ENCODE peak calls at places on chromosomes 2 and 18, in four cellular contexts. O is HCT116, Y is PC-9, E is cardiac muscle cell. T is an unnamed sample.

GRCh38 chr18:21270453-21270852 is 28.4 kb downstream of the GREB1L start:
- DNase-seq in O (no peak), Y (no peak), E (no peak), T (no peak)

GRCh38 chr2:70086278-70086837 is 919 bp upstream of the PCBP1 start:
- DNase-seq in O (peak; percentile 61), Y (no peak), E (peak; percentile 62), T (peak; percentile 64)

GRCh38 chr2:230209422-230210051 is 10.2 kb downstream of the SP110 start:
- DNase-seq in O (no peak), Y (no peak), E (no peak), T (no peak)

GRCh38 chr2:152200562-152201465 is 25.3 kb upstream of the STAM2 start:
- DNase-seq in O (peak; percentile 96), Y (peak; percentile 94), E (no peak), T (peak; percentile 94)

GRCh38 chr2:28956415-28956826 is 24.7 kb upstream of the TOGARAM2 start:
- DNase-seq in O (peak; percentile 18), Y (no peak), E (peak; percentile 57), T (peak; percentile 47)

GRCh38 chr2:63432373-63432772 is 155.9 kb downstream of the WDPCP start:
- DNase-seq in O (no peak), Y (no peak), E (no peak), T (no peak)

GRCh38 chr2:233814063-233814435 is 35.9 kb downstream of the MROH2A start:
- DNase-seq in O (peak; percentile 24), Y (no peak), E (no peak), T (peak; percentile 46)

GRCh38 chr2:170206805-170207407 is 29.0 kb downstream of the MYO3B start:
- DNase-seq in O (no peak), Y (no peak), E (no peak), T (no peak)

GRCh38 chr2:114022360-114023085 is 132.6 kb downstream of the ACTR3 start:
- DNase-seq in O (peak; percentile 61), Y (no peak), E (no peak), T (peak; percentile 87)

GRCh38 chr2:85111819-85112281 is 21.3 kb upstream of the TCF7L1 start:
- DNase-seq in O (no peak), Y (no peak), E (no peak), T (no peak)

GRCh38 chr2:220445429-220446105 is 818.1 kb downstream of the SLC4A3 start:
- DNase-seq in O (no peak), Y (no peak), E (no peak), T (no peak)

GRCh38 chr2:19358242-19359020 is at the start of gene OSR1:
- DNase-seq in O (no peak), Y (peak; percentile 58), E (peak; percentile 84), T (peak; percentile 59)

GRCh38 chr2:16033032-16033293 is 92.6 kb downstream of the MYCN start:
- DNase-seq in O (no peak), Y (no peak), E (no peak), T (no peak)

GRCh38 chr2:20625920-20626697 is 24.8 kb downstream of the HS1BP3 start:
- DNase-seq in O (no peak), Y (no peak), E (no peak), T (no peak)

GRCh38 chr2:234795974-234796690 is 155.7 kb upstream of the SH3BP4 start:
- DNase-seq in O (no peak), Y (no peak), E (no peak), T (no peak)

GRCh38 chr18:62524443-62525200 is 1.8 kb downstream of the ZCCHC2 start:
- DNase-seq in O (no peak), Y (peak; percentile 37), E (peak; percentile 74), T (no peak)

GRCh38 chr2:209876211-209876610 is 104.6 kb downstream of the UNC80 start:
- DNase-seq in O (no peak), Y (no peak), E (no peak), T (no peak)

GRCh38 chr2:220999351-220999750 is 572.8 kb downstream of the EPHA4 start:
- DNase-seq in O (no peak), Y (no peak), E (no peak), T (no peak)

GRCh38 chr2:170393861-170394498 is 216.0 kb downstream of the MYO3B start:
- DNase-seq in O (no peak), Y (no peak), E (no peak), T (no peak)

GRCh38 chr18:70245941-70246537 is 40.6 kb upstream of the RTTN start:
- DNase-seq in O (no peak), Y (no peak), E (peak; percentile 18), T (no peak)

GRCh38 chr2:74029719-74030397 is 45.1 kb downstream of the TET3 start:
- DNase-seq in O (no peak), Y (no peak), E (no peak), T (no peak)

GRCh38 chr2:105057005-105057404 is 19.1 kb downstream of the MRPS9 start:
- DNase-seq in O (no peak), Y (no peak), E (no peak), T (no peak)

GRCh38 chr2:63035686-63036085 is 14.9 kb upstream of the OTX1 start:
- DNase-seq in O (no peak), Y (no peak), E (no peak), T (no peak)

GRCh38 chr2:47776621-47777020 is 6.3 kb upstream of the MSH6 start:
- DNase-seq in O (no peak), Y (no peak), E (no peak), T (no peak)

GRCh38 chr2:11395389-11395788 is 51.0 kb upstream of the ROCK2 start:
- DNase-seq in O (no peak), Y (no peak), E (no peak), T (no peak)

GRCh38 chr2:11395971-11396689 is 51.7 kb upstream of the ROCK2 start:
- DNase-seq in O (no peak), Y (no peak), E (no peak), T (no peak)

GRCh38 chr2:11391941-11392266 is 47.5 kb upstream of the ROCK2 start:
- DNase-seq in O (no peak), Y (no peak), E (no peak), T (no peak)

GRCh38 chr2:11396690-11396985 is 52.2 kb upstream of the ROCK2 start:
- DNase-seq in O (no peak), Y (no peak), E (no peak), T (no peak)

GRCh38 chr2:11393711-11394236 is 49.3 kb upstream of the ROCK2 start:
- DNase-seq in O (no peak), Y (no peak), E (no peak), T (no peak)
- TF ChIP-seq CTCF in O (no peak), Y (no peak), E (no peak), T (no peak)

GRCh38 chr18:75205760-75206109 is 3.2 kb downstream of the PTGR3 start:
- DNase-seq in O (no peak), Y (no peak), E (no peak), T (no peak)

GRCh38 chr18:75206637-75207297 is 2.2 kb downstream of the PTGR3 start:
- DNase-seq in O (no peak), Y (no peak), E (no peak), T (no peak)

GRCh38 chr18:75203456-75204261 is 5.3 kb downstream of the PTGR3 start:
- DNase-seq in O (no peak), Y (no peak), E (no peak), T (no peak)

GRCh38 chr18:75204262-75204977 is 4.5 kb downstream of the PTGR3 start:
- DNase-seq in O (no peak), Y (no peak), E (peak; percentile 45), T (no peak)

GRCh38 chr18:75204978-75205759 is 3.8 kb downstream of the PTGR3 start:
- DNase-seq in O (no peak), Y (no peak), E (peak; percentile 24), T (no peak)
- H3K27ac ChIP-seq in O (no peak overlapping the region), Y (no peak overlapping the region), E (no peak overlapping the region), T (no peak overlapping the region)

GRCh38 chr2:61743004-61743403 is 110.9 kb downstream of the FAM161A start:
- DNase-seq in O (no peak), Y (no peak), E (no peak), T (no peak)
- TF ChIP-seq CTCF in O (no peak), Y (no peak), E (no peak), T (no peak)

DNA sequence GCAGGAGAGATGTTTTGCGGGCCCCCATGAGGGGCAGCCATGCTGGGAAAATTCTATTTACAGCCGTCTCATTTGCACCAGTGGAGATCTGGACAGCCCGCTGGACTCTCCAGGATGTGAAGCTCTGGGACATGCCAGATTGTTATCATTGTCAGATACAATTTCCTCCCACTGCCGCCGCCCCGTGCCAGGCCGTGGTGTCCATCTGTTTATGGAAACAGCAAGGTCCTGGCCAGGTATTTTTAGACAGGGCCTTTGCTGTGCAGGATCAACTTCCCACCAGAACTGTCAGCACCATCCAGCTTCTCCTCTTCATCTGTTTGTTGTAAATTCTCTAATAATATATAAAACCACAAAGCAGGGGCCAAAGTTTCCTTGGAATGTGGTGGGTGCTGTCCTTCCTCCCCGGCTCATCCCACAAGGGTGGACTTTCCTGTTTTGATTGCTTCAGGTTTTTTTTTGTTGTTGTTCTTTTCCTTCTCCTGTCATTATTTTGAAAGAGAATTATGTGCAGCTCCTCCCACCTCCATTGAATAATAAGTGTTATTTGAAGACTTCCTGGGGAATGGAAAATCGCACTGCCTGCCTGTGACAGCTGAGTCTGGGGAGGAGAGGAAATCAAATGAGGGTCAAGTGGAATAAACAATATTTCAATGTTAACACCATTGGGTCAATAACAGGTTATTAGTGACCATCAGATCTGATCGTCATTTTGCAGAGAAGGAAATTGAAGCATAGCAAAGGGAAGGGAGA is 398.1 kb downstream of the TNS1 start:
- DNase-seq in O (no peak), Y (peak; percentile 23), E (peak; percentile 55), T (no peak)
- H3K27ac ChIP-seq in O (no peak overlapping the region), Y (no peak overlapping the region), E (peak overlapping the region; percentile 86), T (no peak overlapping the region)

GRCh38 chr2:107936427-107937359 is 49.6 kb upstream of the SLC5A7 start:
- DNase-seq in O (no peak), Y (peak; percentile 3), E (peak; percentile 35), T (peak; percentile 9)
- TF ChIP-seq CTCF in O (peak; percentile 16), Y (peak; percentile 79), E (peak; percentile 30), T (peak; percentile 20)

T was measured in RWPE1.